ENCODE peak calls at places on chromosomes 1 and 21, in eight cellular contexts. W is C1 segment of cervical spinal cord; Z is GM04504; H is cardiac muscle cell; X is hepatic stellate cell; D is fibroblast of mammary gland; Q is GM12892; O is activated CD8-positive, alpha-beta memory T cell treated with anti-CD3 and anti-CD28 coated beads, Interleukin-2, amount 10 ng/mL, durations not matched to agents 7 days and 5 days. K is an unnamed sample.

GRCh38 chr1:115215703-115216521 is 122.1 kb downstream of the NGF start:
- DNase-seq in W (no peak), Z (no peak), H (no peak), X (no peak), D (no peak), Q (no peak), O (no peak), K (no peak)

GRCh38 chr1:162568802-162569201 is 7.3 kb downstream of the UAP1 start:
- DNase-seq in W (no peak), Z (no peak), H (no peak), X (no peak), D (no peak), Q (no peak), O (no peak), K (no peak)

GRCh38 chr1:181714428-181714827 is 231.1 kb downstream of the CACNA1E start:
- DNase-seq in W (no peak), Z (no peak), H (no peak), X (no peak), D (no peak), Q (no peak), O (no peak), K (no peak)

GRCh38 chr1:25817840-25818501 is 1.8 kb upstream of the MTFR1L start:
- DNase-seq in W (no peak), Z (no peak), H (no peak), X (no peak), D (no peak), Q (no peak), O (no peak), K (no peak)

GRCh38 chr1:88001460-88001859 is 672.8 kb downstream of the LMO4 start:
- DNase-seq in W (no peak), Z (peak), H (peak), X (no peak), D (peak), Q (no peak), O (no peak), K (no peak)

GRCh38 chr21:43983860-43984420 is 28.2 kb upstream of the TRAPPC10 start:
- DNase-seq in W (no peak), Z (no peak), H (no peak), X (no peak), D (no peak), Q (no peak), O (no peak), K (no peak)

GRCh38 chr1:147613506-147613905 is 56.8 kb downstream of the ACP6 start:
- DNase-seq in W (no peak), Z (peak), H (peak), X (no peak), D (peak), Q (no peak), O (no peak), K (no peak)

GRCh38 chr1:110964400-110964903 is 730 bp upstream of the LRIF1 start:
- DNase-seq in W (no peak), Z (no peak), H (no peak), X (no peak), D (no peak), Q (no peak), O (no peak), K (no peak)

GRCh38 chr1:53618218-53619087 is 120.5 kb downstream of the GLIS1 start:
- DNase-seq in W (no peak), Z (no peak), H (no peak), X (no peak), D (no peak), Q (no peak), O (peak), K (no peak)

GRCh38 chr1:207228987-207229386 is 92.5 kb upstream of the CD55 start:
- DNase-seq in W (no peak), Z (no peak), H (no peak), X (no peak), D (no peak), Q (no peak), O (no peak), K (no peak)

GRCh38 chr1:55816456-55816794 is 601.3 kb upstream of the USP24 start:
- DNase-seq in W (no peak), Z (no peak), H (peak), X (no peak), D (peak), Q (no peak), O (no peak), K (no peak)

GRCh38 chr1:186775881-186776560 is 52.7 kb upstream of the PLA2G4A start:
- DNase-seq in W (no peak), Z (no peak), H (no peak), X (no peak), D (peak), Q (no peak), O (no peak), K (no peak)

GRCh38 chr21:37849703-37850102 is 66.6 kb downstream of the KCNJ6 start:
- DNase-seq in W (no peak), Z (no peak), H (peak), X (peak), D (no peak), Q (no peak), O (no peak), K (peak)

K was measured in AG09309.